ENCODE peak calls at places on chromosomes 1 and 21, in five cellular contexts. N is activated CD8-positive, alpha-beta T cell treated with anti-CD3 and anti-CD28 coated beads for 36 hours; Q is GM23338; G is spleen; C is brain microvascular endothelial cell. I is an unnamed sample.

GRCh38 chr1:246181244-246181643 is 325.8 kb downstream of the SMYD3 start:
- DNase-seq in Q (no peak), N (peak; percentile 5), G (no peak), C (no peak), I (no peak)

GRCh38 chr1:31759266-31760023 is 4.7 kb downstream of the ADGRB2 start:
- DNase-seq in C (no peak), Q (peak; percentile 33), G (no peak), N (no peak), I (no peak)

GRCh38 chr1:13666317-13666716 is 33.7 kb upstream of the PRDM2 start:
- DNase-seq in Q (no peak), G (no peak), N (no peak), C (no peak), I (no peak)

GRCh38 chr1:46171872-46172271 is 3.0 kb upstream of the TSPAN1 start:
- DNase-seq in C (no peak), G (no peak), N (no peak), Q (peak; percentile 41), I (no peak)

GRCh38 chr1:98672184-98672583 is 10.7 kb downstream of the SNX7 start:
- DNase-seq in C (no peak), G (no peak), N (no peak), Q (no peak), I (no peak)

GRCh38 chr1:192489748-192490147 is 85.8 kb upstream of the RGS1 start:
- DNase-seq in Q (peak; percentile 25), G (no peak), C (peak; percentile 95), N (peak; percentile 32), I (no peak)

GRCh38 chr1:164417016-164417704 is 141.8 kb upstream of the PBX1 start:
- DNase-seq in N (no peak), C (no peak), Q (peak; percentile 55), G (no peak), I (no peak)

GRCh38 chr1:178530520-178530919 is 17.6 kb downstream of the TEX35 start:
- DNase-seq in N (no peak), Q (no peak), G (peak; percentile 18), C (no peak), I (no peak)

GRCh38 chr21:44461438-44462089 is 6.3 kb downstream of the LRRC3 start:
- DNase-seq in Q (no peak), G (no peak), C (no peak), N (no peak), I (no peak)
- TF ChIP-seq CTCF in Q (no peak), G (no peak), C (peak; percentile 13), N (no peak), I (no peak)

DNA sequence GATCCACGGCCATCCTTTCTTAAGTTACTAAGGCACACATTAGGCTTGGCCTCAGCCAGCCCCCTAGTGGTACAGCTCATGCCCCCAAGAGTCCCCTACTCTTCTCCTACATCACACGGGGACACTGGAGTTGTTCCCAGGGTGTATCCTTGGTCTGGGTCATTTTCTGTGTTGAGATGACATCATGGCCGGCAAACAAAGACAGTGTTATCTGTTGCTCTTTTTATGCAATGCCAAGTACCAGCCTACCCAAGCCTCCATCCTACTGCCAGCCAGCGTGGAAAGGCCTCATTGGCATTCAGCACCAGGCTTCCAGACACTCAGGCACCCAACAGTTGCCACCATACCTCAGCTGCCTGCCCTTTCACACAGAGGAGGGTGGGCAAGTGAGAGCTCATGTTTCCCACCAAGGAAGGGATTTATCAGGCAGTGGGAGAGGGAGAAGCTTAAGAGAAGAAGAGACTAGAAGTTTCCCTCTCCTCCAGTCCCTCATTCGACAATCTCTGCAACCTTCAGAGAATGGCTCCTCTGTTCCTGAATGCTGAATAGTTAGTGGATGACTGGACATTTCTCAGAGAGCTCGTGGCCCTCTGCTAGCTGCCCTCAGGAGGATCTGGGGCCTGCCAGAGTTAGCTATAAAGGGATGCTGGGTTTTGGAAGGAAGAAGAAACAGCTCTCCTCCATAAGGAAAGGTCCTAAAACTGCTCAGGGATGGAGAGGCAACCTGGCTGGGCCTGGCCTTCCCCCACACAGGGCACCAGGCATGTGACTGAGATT is 17.7 kb downstream of the CBR1 start:
- DNase-seq in N (no peak), G (no peak), C (no peak), Q (peak; percentile 73), I (no peak)
- TF ChIP-seq CTCF in N (no peak), G (no peak), C (peak; percentile 45), Q (peak; percentile 73), I (no peak)

DNA sequence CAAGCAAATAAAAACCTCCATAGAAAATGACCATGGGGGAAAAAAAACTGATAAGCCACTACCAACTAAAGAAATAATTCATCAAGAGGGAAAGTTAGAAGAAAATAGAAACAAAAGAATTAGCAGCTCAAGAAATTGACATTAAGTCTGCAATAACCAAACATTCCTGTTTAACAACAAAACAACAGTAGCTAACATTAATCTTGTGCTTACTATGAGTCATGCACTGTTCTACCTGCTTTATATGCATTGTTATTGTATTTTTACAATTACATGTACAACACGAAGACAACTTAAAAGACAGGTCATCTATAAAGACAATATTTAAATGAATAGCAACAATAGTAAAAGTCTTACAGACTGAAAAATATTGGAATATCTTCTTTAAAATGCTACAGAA is 34.4 kb upstream of the LRRC7 start:
- DNase-seq in C (no peak), N (no peak), Q (no peak), G (no peak), I (no peak)
- TF ChIP-seq CTCF in C (no peak), N (no peak), Q (no peak), G (no peak), I (no peak)

GRCh38 chr1:27616441-27616840 is 12.5 kb upstream of the AHDC1 start:
- DNase-seq in N (no peak), G (no peak), Q (peak; percentile 63), C (no peak), I (no peak)
- TF ChIP-seq CTCF in N (peak; percentile 20), G (no peak), Q (peak; percentile 39), C (peak; percentile 48), I (peak; percentile 28)